ENCODE peak calls at places on chromosome 19, in seven cellular contexts. J is ELR; A is lung microvascular endothelial cell; H is left lung; L is activated naive CD4-positive, alpha-beta T cell treated with anti-CD3 and anti-CD28 coated beads for 36 hours; R is MCF 10A; F is GM04504. M is an unnamed sample.
A peak's percentile ranks its signal among the peaks of the same experiment; 100 is the strongest.

GRCh38 chr19:51258761-51259160 is 7.9 kb downstream of the SIGLECL1 start:
- DNase-seq in J (no peak), A (no peak), H (no peak), L (no peak), R (no peak), F (no peak), M (no peak)

GRCh38 chr19:13492128-13492527 is 14.2 kb downstream of the CACNA1A start:
- DNase-seq in J (peak; percentile 65), A (no peak), H (no peak), L (no peak), R (peak; percentile 2), F (peak; percentile 46), M (no peak)

GRCh38 chr19:38319421-38320258 is at the start of gene KCNK6:
- DNase-seq in J (peak; percentile 34), A (peak; percentile 37), H (peak; percentile 79), L (peak; percentile 55), R (no peak), F (no peak), M (peak; percentile 60)

GRCh38 chr19:38709119-38709518 is 35.2 kb downstream of the CAPN12 start:
- DNase-seq in J (no peak), A (no peak), H (no peak), L (no peak), R (no peak), F (no peak), M (no peak)

GRCh38 chr19:10517361-10517759 is at the start of gene S1PR5:
- DNase-seq in J (peak; percentile 34), A (no peak), H (no peak), L (no peak), R (no peak), F (no peak), M (no peak)

GRCh38 chr19:12938536-12939291 is at the start of gene CALR:
- DNase-seq in J (peak; percentile 66), A (peak; percentile 48), H (no peak), L (peak; percentile 46), R (no peak), F (no peak), M (peak; percentile 66)

GRCh38 chr19:49676136-49676689 is 858 bp upstream of the PRMT1 start:
- DNase-seq in J (peak; percentile 92), A (peak; percentile 94), H (peak; percentile 87), L (peak; percentile 55), R (peak; percentile 94), F (no peak), M (peak; percentile 91)

GRCh38 chr19:41350735-41351338 is 2.9 kb downstream of the TGFB1 start:
- DNase-seq in J (peak; percentile 31), A (peak; percentile 57), H (no peak), L (no peak), R (no peak), F (no peak), M (no peak)

GRCh38 chr19:42528354-42529247 is at the start of gene CEACAM1:
- DNase-seq in J (peak; percentile 34), A (peak; percentile 43), H (peak; percentile 72), L (peak; percentile 85), R (peak; percentile 49), F (no peak), M (no peak)

GRCh38 chr19:43507880-43508279 is 3.3 kb upstream of the PHLDB3 start:
- DNase-seq in J (no peak), A (no peak), H (no peak), L (no peak), R (no peak), F (no peak), M (peak; percentile 18)

GRCh38 chr19:13417054-13417453 is 89.2 kb downstream of the CACNA1A start:
- DNase-seq in J (no peak), A (peak; percentile 8), H (no peak), L (no peak), R (no peak), F (no peak), M (no peak)

GRCh38 chr19:10431254-10431942 is 11.1 kb downstream of the PDE4A start:
- DNase-seq in J (peak; percentile 14), A (peak; percentile 23), H (peak; percentile 60), L (peak; percentile 67), R (no peak), F (no peak), M (no peak)

GRCh38 chr19:29285187-29285687 is 72.3 kb upstream of the UQCRFS1 start:
- DNase-seq in J (no peak), A (no peak), H (no peak), L (no peak), R (no peak), F (no peak), M (no peak)

GRCh38 chr19:41192574-41193419 is at the start of gene CYP2S1:
- DNase-seq in J (peak; percentile 38), A (peak; percentile 34), H (peak; percentile 57), L (peak; percentile 55), R (no peak), F (no peak), M (no peak)

GRCh38 chr19:33406521-33407139 is 33.1 kb downstream of the CEBPG start:
- DNase-seq in J (peak; percentile 54), A (peak; percentile 62), H (peak; percentile 74), L (peak; percentile 84), R (peak; percentile 73), F (no peak), M (peak; percentile 50)

GRCh38 chr19:34994286-34994642 is 5.9 kb upstream of the GRAMD1A start:
- DNase-seq in J (no peak), A (no peak), H (no peak), L (no peak), R (no peak), F (no peak), M (no peak)

GRCh38 chr19:9431475-9431874 is 3.9 kb downstream of the ZNF266 start:
- DNase-seq in J (peak; percentile 43), A (peak; percentile 12), H (no peak), L (peak; percentile 52), R (peak; percentile 8), F (no peak), M (peak; percentile 74)

GRCh38 chr19:3821156-3821555 is 35.0 kb upstream of the MATK start:
- DNase-seq in J (no peak), A (no peak), H (no peak), L (no peak), R (no peak), F (no peak), M (no peak)

GRCh38 chr19:18009412-18010066 is 1.6 kb downstream of the ARRDC2 start:
- DNase-seq in J (peak; percentile 41), A (no peak), H (no peak), L (peak; percentile 68), R (peak; percentile 42), F (no peak), M (no peak)

GRCh38 chr19:7125221-7125620 is 55.7 kb downstream of the ZNF557 start:
- DNase-seq in J (no peak), A (no peak), H (no peak), L (no peak), R (no peak), F (no peak), M (no peak)

GRCh38 chr19:4807188-4807587 is 15.7 kb downstream of the FEM1A start:
- DNase-seq in J (no peak), A (no peak), H (peak; percentile 79), L (no peak), R (no peak), F (no peak), M (no peak)

GRCh38 chr19:49085868-49086232 is 599 bp downstream of the SNRNP70 start:
- DNase-seq in J (no peak), A (no peak), H (no peak), L (no peak), R (no peak), F (no peak), M (no peak)